ENCODE peak calls at places on chromosomes 12 and 14, in four cellular contexts. K is GM23248, N is posterior cingulate gyrus, O is T-helper 9 cell. W is an unnamed sample.

GRCh38 chr14:60092516-60092915 is 793 bp downstream of the PCNX4 start:
- DNase-seq in K (peak; percentile 77), N (no peak), O (no peak), W (no peak)

GRCh38 chr12:126362490-126362889 is 1297.3 kb downstream of the AACS start:
- DNase-seq in K (no peak), N (no peak), O (no peak), W (no peak)

GRCh38 chr12:102169922-102170698 is 27.5 kb downstream of the PMCH start:
- DNase-seq in K (peak; percentile 49), N (no peak), O (no peak), W (no peak)

GRCh38 chr14:30472001-30472400 is 87.0 kb upstream of the G2E3 start:
- DNase-seq in K (no peak), N (no peak), O (no peak), W (no peak)

GRCh38 chr14:60658116-60658515 is 8.8 kb upstream of the SIX1 start:
- DNase-seq in K (no peak), N (no peak), O (no peak), W (no peak)

GRCh38 chr14:94196057-94196456 is 21.9 kb downstream of the PPP4R4 start:
- DNase-seq in K (no peak), N (no peak), O (no peak), W (no peak)

GRCh38 chr14:51653096-51653814 is 1.5 kb downstream of the FRMD6 start:
- DNase-seq in K (peak; percentile 78), N (no peak), O (no peak), W (no peak)

GRCh38 chr12:25784669-25785068 is 173.8 kb upstream of the RASSF8 start:
- DNase-seq in K (no peak), N (no peak), O (no peak), W (no peak)

GRCh38 chr14:69812725-69813124 is 15.7 kb upstream of the SLC10A1 start:
- DNase-seq in K (no peak), N (no peak), O (no peak), W (no peak)

GRCh38 chr14:40240456-40240855 is 808.2 kb upstream of the FBXO33 start:
- DNase-seq in K (no peak), N (no peak), O (no peak), W (no peak)

GRCh38 chr12:14961466-14962155 is at the start of gene ARHGDIB:
- DNase-seq in K (peak; percentile 40), N (no peak), O (peak; percentile 68), W (peak; percentile 82)

GRCh38 chr14:89417469-89418225 is 614 bp upstream of the FOXN3 start:
- DNase-seq in K (peak; percentile 76), N (peak; percentile 36), O (peak; percentile 33), W (peak; percentile 57)

GRCh38 chr14:95663226-95663797 is 22.9 kb upstream of the TCL1B start:
- DNase-seq in K (no peak), N (no peak), O (no peak), W (no peak)

GRCh38 chr12:124455336-124455735 is 112.1 kb downstream of the NCOR2 start:
- DNase-seq in K (no peak), N (no peak), O (no peak), W (no peak)

GRCh38 chr14:80587096-80587724 is 354.3 kb downstream of the CEP128 start:
- DNase-seq in K (peak; percentile 69), N (no peak), O (no peak), W (no peak)

GRCh38 chr14:69370061-69370460 is 28.0 kb downstream of the ERH start:
- DNase-seq in K (no peak), N (no peak), O (no peak), W (no peak)

GRCh38 chr12:106508966-106509365 is 73.8 kb upstream of the RFX4 start:
- DNase-seq in K (peak; percentile 6), N (no peak), O (no peak), W (no peak)

GRCh38 chr14:21408152-21408551 is 24.3 kb upstream of the SUPT16H start:
- DNase-seq in K (peak; percentile 83), N (no peak), O (no peak), W (no peak)

GRCh38 chr14:69460093-69460701 is 24.3 kb upstream of the PLEKHD1 start:
- DNase-seq in K (peak; percentile 93), N (peak; percentile 64), O (peak; percentile 16), W (peak; percentile 40)

GRCh38 chr12:14399871-14400270 is 34.4 kb downstream of the ATF7IP start:
- DNase-seq in K (peak; percentile 61), N (no peak), O (no peak), W (no peak)

GRCh38 chr12:9798008-9798619 is 29.2 kb upstream of the KLRF1 start:
- DNase-seq in K (peak; percentile 21), N (no peak), O (peak; percentile 38), W (peak; percentile 66)

GRCh38 chr14:33377596-33378390 is 439.1 kb downstream of the NPAS3 start:
- DNase-seq in K (no peak), N (no peak), O (no peak), W (no peak)

GRCh38 chr12:119838781-119839180 is 38.3 kb downstream of the CIT start:
- DNase-seq in K (no peak), N (no peak), O (no peak), W (no peak)

GRCh38 chr12:79665488-79665887 is 25.3 kb downstream of the PAWR start:
- DNase-seq in K (no peak), N (no peak), O (no peak), W (no peak)

GRCh38 chr14:39247256-39247655 is 13.5 kb downstream of the MIA2 start:
- DNase-seq in K (peak; percentile 91), N (no peak), O (no peak), W (no peak)

GRCh38 chr12:130576286-130576933 is 139.7 kb downstream of the RIMBP2 start:
- DNase-seq in K (no peak), N (peak; percentile 61), O (no peak), W (no peak)

GRCh38 chr12:121731473-121731872 is 18.9 kb downstream of the TMEM120B start:
- DNase-seq in K (no peak), N (no peak), O (no peak), W (no peak)

GRCh38 chr12:23197266-23197665 is 572.3 kb downstream of the ETNK1 start:
- DNase-seq in K (peak; percentile 2), N (no peak), O (no peak), W (no peak)

GRCh38 chr12:65878540-65878939 is 54.3 kb downstream of the HMGA2 start:
- DNase-seq in K (peak; percentile 41), N (no peak), O (no peak), W (no peak)

GRCh38 chr14:78566017-78566858 is 396.1 kb downstream of the NRXN3 start:
- DNase-seq in K (peak; percentile 88), N (peak; percentile 89), O (peak; percentile 17), W (peak; percentile 22)

GRCh38 chr12:13165578-13166120 is 30.9 kb upstream of the EMP1 start:
- DNase-seq in K (peak; percentile 88), N (no peak), O (peak; percentile 41), W (peak; percentile 49)

GRCh38 chr14:101223147-101223546 is 319.6 kb upstream of the RTL1 start:
- DNase-seq in K (no peak), N (no peak), O (no peak), W (no peak)

GRCh38 chr14:30223385-30223785 is 295.7 kb upstream of the PRKD1 start:
- DNase-seq in K (peak; percentile 86), N (no peak), O (no peak), W (no peak)

W was measured in activated T-helper 2 cell treated with anti-CD3 and anti-CD28 coated beads, Interferon-gamma antibody, Interleukin-2, Interleukin-4, amounts not matched to agents 10 μg/mL and 5 μg/mL and 100 μg/mL, durations not matched to agents 14 hours and 24 hours and 36 hours.